ENCODE peak calls at places on chromosomes 12 and 14, in six cellular contexts. A is GM20000; G is stimulated activated CD4-positive, alpha-beta T cell treated with anti-CD3 and anti-CD28 coated beads, TNF-alpha, amount 100 ng/mL, for 1 hour; F is ovary; P is PC-9; M is Peyer's patch. U is an unnamed sample.

GRCh38 chr14:97172644-97173043 is 375.5 kb downstream of the VRK1 start:
- DNase-seq in A (no peak), G (no peak), F (no peak), P (no peak), M (no peak), U (no peak)

GRCh38 chr12:12115531-12115930 is 44.8 kb downstream of the BCL2L14 start:
- DNase-seq in A (no peak), G (no peak), F (no peak), P (no peak), M (no peak), U (no peak)

GRCh38 chr12:128932521-128932920 is 79.2 kb downstream of the GLT1D1 start:
- DNase-seq in A (no peak), G (no peak), F (no peak), P (no peak), M (no peak), U (no peak)

GRCh38 chr12:23560611-23561010 is 388.9 kb downstream of the SOX5 start:
- DNase-seq in A (no peak), G (no peak), F (no peak), P (no peak), M (no peak), U (no peak)

GRCh38 chr14:73422515-73422914 is 35.8 kb downstream of the NUMB start:
- DNase-seq in A (no peak), G (no peak), F (no peak), P (no peak), M (no peak), U (no peak)

GRCh38 chr12:13373803-13374202 is 177.3 kb downstream of the EMP1 start:
- DNase-seq in A (no peak), G (no peak), F (no peak), P (no peak), M (no peak), U (no peak)

GRCh38 chr12:105836235-105836634 is 302.5 kb downstream of the NUAK1 start:
- DNase-seq in A (no peak), G (no peak), F (no peak), P (no peak), M (no peak), U (no peak)

GRCh38 chr12:122124370-122124769 is 45.8 kb downstream of the MLXIP start:
- DNase-seq in A (no peak), G (no peak), F (no peak), P (no peak), M (no peak), U (no peak)

GRCh38 chr14:94423465-94424056 is 29.0 kb downstream of the SERPINA11 start:
- DNase-seq in A (peak), G (no peak), F (peak), P (no peak), M (peak), U (peak)

GRCh38 chr12:132373967-132374820 is 44.8 kb upstream of the GALNT9 start:
- DNase-seq in A (no peak), G (no peak), F (no peak), P (no peak), M (no peak), U (no peak)

GRCh38 chr12:89831696-89832095 is 123.1 kb upstream of the ATP2B1 start:
- DNase-seq in A (no peak), G (no peak), F (no peak), P (no peak), M (no peak), U (no peak)

GRCh38 chr12:10235761-10236631 is 23.3 kb downstream of the GABARAPL1 start:
- DNase-seq in A (peak), G (no peak), F (peak), P (peak), M (no peak), U (peak)

GRCh38 chr12:2477009-2477766 is 317.6 kb upstream of the FKBP4 start:
- DNase-seq in A (no peak), G (no peak), F (no peak), P (no peak), M (no peak), U (no peak)

GRCh38 chr12:44477331-44477980 is 398.7 kb downstream of the NELL2 start:
- DNase-seq in A (no peak), G (no peak), F (no peak), P (no peak), M (no peak), U (no peak)

GRCh38 chr12:5094550-5094949 is 50.9 kb downstream of the KCNA5 start:
- DNase-seq in A (no peak), G (no peak), F (no peak), P (no peak), M (no peak), U (no peak)

GRCh38 chr12:26121323-26121740 is 3.5 kb downstream of the BHLHE41 start:
- DNase-seq in A (no peak), G (no peak), F (no peak), P (no peak), M (no peak), U (no peak)

GRCh38 chr12:120249875-120250795 is 15.4 kb downstream of the PXN start:
- DNase-seq in A (peak), G (no peak), F (no peak), P (no peak), M (peak), U (peak)

U was measured in left colon.